ENCODE peak calls at places on chromosome 7, in seven cellular contexts. C is stimulated activated CD4-positive, alpha-beta T cell treated with anti-CD3 and anti-CD28 coated beads, Interleukin-1b, Interleukin-23, amount 100 ng/mL, for 24 hours; K is activated CD4-positive, alpha-beta T cell treated with anti-CD3 and anti-CD28 coated beads, Interleukin-2, amount 10 ng/mL, durations not matched to agents 7 days and 5 days; H is GM04503; O is CD4-positive, CD25-positive, alpha-beta regulatory T cell; A is EH; D is right cardiac atrium. N is an unnamed sample.
A peak's percentile ranks its signal among the peaks of the same experiment; 100 is the strongest.

GRCh38 chr7:102432476-102433318 is 678 bp upstream of the ORAI2 start:
- DNase-seq in C (no peak), K (peak; percentile 17), H (no peak), O (peak; percentile 25), A (no peak), D (no peak), N (no peak)

GRCh38 chr7:117018713-117019112 is 65.4 kb downstream of the ST7 start:
- DNase-seq in C (no peak), K (no peak), H (no peak), O (no peak), A (no peak), D (no peak), N (no peak)

GRCh38 chr7:41005381-41005901 is 697.4 kb downstream of the INHBA start:
- DNase-seq in C (no peak), K (no peak), H (no peak), O (no peak), A (peak; percentile 82), D (peak; percentile 25), N (no peak)

GRCh38 chr7:139427029-139427420 is 56.4 kb downstream of the KLRG2 start:
- DNase-seq in C (no peak), K (no peak), H (no peak), O (no peak), A (no peak), D (no peak), N (no peak)

GRCh38 chr7:92766461-92767003 is 69.8 kb downstream of the CDK6 start:
- DNase-seq in C (no peak), K (no peak), H (no peak), O (no peak), A (peak; percentile 61), D (no peak), N (no peak)

GRCh38 chr7:45686441-45687184 is 112.4 kb downstream of the ADCY1 start:
- DNase-seq in C (no peak), K (no peak), H (no peak), O (no peak), A (no peak), D (no peak), N (no peak)

GRCh38 chr7:141664450-141664849 is 37.5 kb downstream of the DENND11 start:
- DNase-seq in C (no peak), K (no peak), H (no peak), O (no peak), A (no peak), D (no peak), N (no peak)

GRCh38 chr7:33645096-33645495 is 260.2 kb upstream of the BMPER start:
- DNase-seq in C (no peak), K (no peak), H (no peak), O (no peak), A (peak; percentile 50), D (no peak), N (no peak)

GRCh38 chr7:120780938-120781337 is 77.0 kb downstream of the TSPAN12 start:
- DNase-seq in C (no peak), K (no peak), H (no peak), O (no peak), A (no peak), D (no peak), N (no peak)

GRCh38 chr7:101172854-101173751 is 7.0 kb downstream of the NAT16 start:
- DNase-seq in C (no peak), K (no peak), H (no peak), O (no peak), A (peak; percentile 88), D (peak; percentile 81), N (no peak)

N was measured in HTR-8/SVneo.